ENCODE peak calls at places on chromosomes 1 and 21, in eight cellular contexts. One of them, this sample, is unnamed.

GRCh38 chr21:45796003-45796402 is 152.5 kb downstream of the PCBP3 start:
- DNase-seq in activated CD4-positive, alpha-beta T cell treated with anti-CD3 and anti-CD28 coated beads for 36 hours: no peak
- DNase-seq in EH: no peak
- DNase-seq in A172: no peak
- DNase-seq in RWPE1: no peak
- DNase-seq in stimulated activated CD8-positive, alpha-beta memory T cell treated with anti-CD3 and anti-CD28 coated beads, Interleukin-12 subunit alpha, Interleukin-12 subunit beta, amount 100 ng/mL, for 4 hours: no peak
- DNase-seq in NCI-H1694: no peak
- DNase-seq in RCC 7860: no peak
- DNase-seq in this sample: no peak

GRCh38 chr1:115811140-115811828 is 29.6 kb downstream of the NHLH2 start:
- DNase-seq in activated CD4-positive, alpha-beta T cell treated with anti-CD3 and anti-CD28 coated beads for 36 hours: no peak
- DNase-seq in EH: no peak
- DNase-seq in A172: no peak
- DNase-seq in RWPE1: no peak
- DNase-seq in stimulated activated CD8-positive, alpha-beta memory T cell treated with anti-CD3 and anti-CD28 coated beads, Interleukin-12 subunit alpha, Interleukin-12 subunit beta, amount 100 ng/mL, for 4 hours: no peak
- DNase-seq in NCI-H1694: no peak
- DNase-seq in RCC 7860: no peak
- DNase-seq in this sample: peak; percentile 13

GRCh38 chr1:15261155-15262002 is 14.4 kb downstream of the FHAD1 start:
- DNase-seq in activated CD4-positive, alpha-beta T cell treated with anti-CD3 and anti-CD28 coated beads for 36 hours: peak; percentile 61
- DNase-seq in EH: no peak
- DNase-seq in A172: no peak
- DNase-seq in RWPE1: no peak
- DNase-seq in stimulated activated CD8-positive, alpha-beta memory T cell treated with anti-CD3 and anti-CD28 coated beads, Interleukin-12 subunit alpha, Interleukin-12 subunit beta, amount 100 ng/mL, for 4 hours: no peak
- DNase-seq in NCI-H1694: no peak
- DNase-seq in RCC 7860: peak; percentile 66
- DNase-seq in this sample: peak; percentile 74

GRCh38 chr1:53984701-53985100 is 33.3 kb downstream of the LDLRAD1 start:
- DNase-seq in activated CD4-positive, alpha-beta T cell treated with anti-CD3 and anti-CD28 coated beads for 36 hours: no peak
- DNase-seq in EH: no peak
- DNase-seq in A172: no peak
- DNase-seq in RWPE1: no peak
- DNase-seq in stimulated activated CD8-positive, alpha-beta memory T cell treated with anti-CD3 and anti-CD28 coated beads, Interleukin-12 subunit alpha, Interleukin-12 subunit beta, amount 100 ng/mL, for 4 hours: no peak
- DNase-seq in NCI-H1694: no peak
- DNase-seq in RCC 7860: no peak
- DNase-seq in this sample: no peak

GRCh38 chr21:34630536-34631143 is 15.7 kb upstream of the RCAN1 start:
- DNase-seq in activated CD4-positive, alpha-beta T cell treated with anti-CD3 and anti-CD28 coated beads for 36 hours: peak; percentile 31
- DNase-seq in EH: peak; percentile 63
- DNase-seq in A172: peak; percentile 67
- DNase-seq in RWPE1: peak; percentile 60
- DNase-seq in stimulated activated CD8-positive, alpha-beta memory T cell treated with anti-CD3 and anti-CD28 coated beads, Interleukin-12 subunit alpha, Interleukin-12 subunit beta, amount 100 ng/mL, for 4 hours: no peak
- DNase-seq in NCI-H1694: peak; percentile 71
- DNase-seq in RCC 7860: peak; percentile 38
- DNase-seq in this sample: peak; percentile 41

GRCh38 chr1:108590436-108590835 is 30.5 kb downstream of the EEIG2 start:
- DNase-seq in activated CD4-positive, alpha-beta T cell treated with anti-CD3 and anti-CD28 coated beads for 36 hours: no peak
- DNase-seq in EH: peak; percentile 13
- DNase-seq in A172: peak; percentile 14
- DNase-seq in RWPE1: no peak
- DNase-seq in stimulated activated CD8-positive, alpha-beta memory T cell treated with anti-CD3 and anti-CD28 coated beads, Interleukin-12 subunit alpha, Interleukin-12 subunit beta, amount 100 ng/mL, for 4 hours: no peak
- DNase-seq in NCI-H1694: no peak
- DNase-seq in RCC 7860: no peak
- DNase-seq in this sample: peak; percentile 40

GRCh38 chr21:42684109-42684916 is 30.9 kb downstream of the PDE9A start:
- DNase-seq in activated CD4-positive, alpha-beta T cell treated with anti-CD3 and anti-CD28 coated beads for 36 hours: peak; percentile 73
- DNase-seq in EH: peak; percentile 12
- DNase-seq in A172: peak; percentile 18
- DNase-seq in RWPE1: peak; percentile 26
- DNase-seq in stimulated activated CD8-positive, alpha-beta memory T cell treated with anti-CD3 and anti-CD28 coated beads, Interleukin-12 subunit alpha, Interleukin-12 subunit beta, amount 100 ng/mL, for 4 hours: no peak
- DNase-seq in NCI-H1694: no peak
- DNase-seq in RCC 7860: no peak
- DNase-seq in this sample: no peak

GRCh38 chr1:25080294-25081209 is 150.5 kb upstream of the RUNX3 start:
- DNase-seq in activated CD4-positive, alpha-beta T cell treated with anti-CD3 and anti-CD28 coated beads for 36 hours: no peak
- DNase-seq in EH: peak; percentile 39
- DNase-seq in A172: no peak
- DNase-seq in RWPE1: peak; percentile 23
- DNase-seq in stimulated activated CD8-positive, alpha-beta memory T cell treated with anti-CD3 and anti-CD28 coated beads, Interleukin-12 subunit alpha, Interleukin-12 subunit beta, amount 100 ng/mL, for 4 hours: no peak
- DNase-seq in NCI-H1694: no peak
- DNase-seq in RCC 7860: no peak
- DNase-seq in this sample: peak; percentile 15

GRCh38 chr1:244280221-244280620 is 171.5 kb downstream of the ADSS2 start:
- DNase-seq in activated CD4-positive, alpha-beta T cell treated with anti-CD3 and anti-CD28 coated beads for 36 hours: no peak
- DNase-seq in EH: peak; percentile 55
- DNase-seq in A172: no peak
- DNase-seq in RWPE1: no peak
- DNase-seq in stimulated activated CD8-positive, alpha-beta memory T cell treated with anti-CD3 and anti-CD28 coated beads, Interleukin-12 subunit alpha, Interleukin-12 subunit beta, amount 100 ng/mL, for 4 hours: no peak
- DNase-seq in NCI-H1694: no peak
- DNase-seq in RCC 7860: no peak
- DNase-seq in this sample: no peak

GRCh38 chr1:32702599-32703478 is at the start of gene SYNC:
- DNase-seq in activated CD4-positive, alpha-beta T cell treated with anti-CD3 and anti-CD28 coated beads for 36 hours: peak; percentile 40
- DNase-seq in EH: peak; percentile 90
- DNase-seq in A172: peak; percentile 61
- DNase-seq in RWPE1: peak; percentile 59
- DNase-seq in stimulated activated CD8-positive, alpha-beta memory T cell treated with anti-CD3 and anti-CD28 coated beads, Interleukin-12 subunit alpha, Interleukin-12 subunit beta, amount 100 ng/mL, for 4 hours: no peak
- DNase-seq in NCI-H1694: no peak
- DNase-seq in RCC 7860: peak; percentile 57
- DNase-seq in this sample: no peak

GRCh38 chr1:89085781-89086180 is 20.8 kb upstream of the GBP1 start:
- DNase-seq in activated CD4-positive, alpha-beta T cell treated with anti-CD3 and anti-CD28 coated beads for 36 hours: peak; percentile 70
- DNase-seq in EH: peak; percentile 58
- DNase-seq in A172: peak; percentile 40
- DNase-seq in RWPE1: no peak
- DNase-seq in stimulated activated CD8-positive, alpha-beta memory T cell treated with anti-CD3 and anti-CD28 coated beads, Interleukin-12 subunit alpha, Interleukin-12 subunit beta, amount 100 ng/mL, for 4 hours: no peak
- DNase-seq in NCI-H1694: no peak
- DNase-seq in RCC 7860: peak; percentile 51
- DNase-seq in this sample: no peak

GRCh38 chr1:213244664-213245091 is 193.6 kb downstream of the RPS6KC1 start:
- DNase-seq in activated CD4-positive, alpha-beta T cell treated with anti-CD3 and anti-CD28 coated beads for 36 hours: peak; percentile 36
- DNase-seq in EH: peak; percentile 65
- DNase-seq in A172: peak; percentile 72
- DNase-seq in RWPE1: peak; percentile 34
- DNase-seq in stimulated activated CD8-positive, alpha-beta memory T cell treated with anti-CD3 and anti-CD28 coated beads, Interleukin-12 subunit alpha, Interleukin-12 subunit beta, amount 100 ng/mL, for 4 hours: no peak
- DNase-seq in NCI-H1694: peak; percentile 60
- DNase-seq in RCC 7860: peak; percentile 35
- DNase-seq in this sample: peak; percentile 11

GRCh38 chr21:37257967-37258877 is 8.9 kb downstream of the VPS26C start:
- DNase-seq in activated CD4-positive, alpha-beta T cell treated with anti-CD3 and anti-CD28 coated beads for 36 hours: peak; percentile 92
- DNase-seq in EH: peak; percentile 65
- DNase-seq in A172: no peak
- DNase-seq in RWPE1: peak; percentile 67
- DNase-seq in stimulated activated CD8-positive, alpha-beta memory T cell treated with anti-CD3 and anti-CD28 coated beads, Interleukin-12 subunit alpha, Interleukin-12 subunit beta, amount 100 ng/mL, for 4 hours: peak; percentile 64
- DNase-seq in NCI-H1694: peak; percentile 64
- DNase-seq in RCC 7860: peak; percentile 43
- DNase-seq in this sample: no peak

GRCh38 chr1:86619313-86619712 is 72.4 kb downstream of the CLCA4 start:
- DNase-seq in activated CD4-positive, alpha-beta T cell treated with anti-CD3 and anti-CD28 coated beads for 36 hours: no peak
- DNase-seq in EH: no peak
- DNase-seq in A172: no peak
- DNase-seq in RWPE1: no peak
- DNase-seq in stimulated activated CD8-positive, alpha-beta memory T cell treated with anti-CD3 and anti-CD28 coated beads, Interleukin-12 subunit alpha, Interleukin-12 subunit beta, amount 100 ng/mL, for 4 hours: no peak
- DNase-seq in NCI-H1694: no peak
- DNase-seq in RCC 7860: no peak
- DNase-seq in this sample: no peak

GRCh38 chr1:5620997-5621396 is 371.2 kb downstream of the NPHP4 start:
- DNase-seq in activated CD4-positive, alpha-beta T cell treated with anti-CD3 and anti-CD28 coated beads for 36 hours: no peak
- DNase-seq in EH: no peak
- DNase-seq in A172: no peak
- DNase-seq in RWPE1: peak; percentile 52
- DNase-seq in stimulated activated CD8-positive, alpha-beta memory T cell treated with anti-CD3 and anti-CD28 coated beads, Interleukin-12 subunit alpha, Interleukin-12 subunit beta, amount 100 ng/mL, for 4 hours: no peak
- DNase-seq in NCI-H1694: no peak
- DNase-seq in RCC 7860: no peak
- DNase-seq in this sample: peak; percentile 33

This sample was measured in HT1080.